ENCODE peak calls at places on chromosomes 13 and 19, in six cellular contexts. T, N, I, Y, P and J are unnamed samples.

GRCh38 chr19:47044946-47045866 is 3.2 kb downstream of the TMEM160 start:
- DNase-seq in T (no peak), N (no peak), I (no peak), Y (no peak), P (no peak), J (no peak)

GRCh38 chr19:1875646-1876493 is 9.4 kb downstream of the ABHD17A start:
- DNase-seq in T (peak), N (peak), I (peak), Y (peak), P (peak), J (peak)

GRCh38 chr19:42422576-42423461 is 4.4 kb downstream of the LIPE start:
- DNase-seq in T (no peak), N (no peak), I (no peak), Y (no peak), P (peak), J (no peak)

GRCh38 chr13:33910267-33910666 is 92.3 kb downstream of the RFC3 start:
- DNase-seq in T (no peak), N (no peak), I (no peak), Y (no peak), P (no peak), J (no peak)

GRCh38 chr13:99315186-99315585 is 8.0 kb upstream of the GPR183 start:
- DNase-seq in T (no peak), N (no peak), I (no peak), Y (no peak), P (no peak), J (no peak)

GRCh38 chr13:52348081-52348480 is 57.9 kb downstream of the THSD1 start:
- DNase-seq in T (peak), N (no peak), I (no peak), Y (no peak), P (no peak), J (no peak)

GRCh38 chr19:14530005-14530348 is 583 bp downstream of the TECR start:
- DNase-seq in T (no peak), N (no peak), I (no peak), Y (no peak), P (no peak), J (peak)

GRCh38 chr13:28582225-28582891 is 76.6 kb upstream of the POMP start:
- DNase-seq in T (no peak), N (no peak), I (no peak), Y (no peak), P (no peak), J (no peak)

GRCh38 chr13:63435668-63436275 is 2020.1 kb upstream of the PCDH20 start:
- DNase-seq in T (peak), N (peak), I (no peak), Y (no peak), P (no peak), J (no peak)

GRCh38 chr19:51637362-51637978 is 7.3 kb upstream of the SIGLEC5 start:
- DNase-seq in T (peak), N (peak), I (no peak), Y (no peak), P (no peak), J (no peak)

GRCh38 chr19:35901854-35902661 is at the start of gene HCST:
- DNase-seq in T (peak), N (peak), I (no peak), Y (no peak), P (no peak), J (peak)

GRCh38 chr19:11375143-11375948 is 880 bp downstream of the SWSAP1 start:
- DNase-seq in T (no peak), N (peak), I (peak), Y (peak), P (peak), J (peak)

GRCh38 chr19:12783226-12783848 is 7.9 kb upstream of the JUNB start:
- DNase-seq in T (no peak), N (no peak), I (peak), Y (no peak), P (peak), J (no peak)

GRCh38 chr19:56096665-56097064 is 24.4 kb downstream of the ZNF787 start:
- DNase-seq in T (no peak), N (no peak), I (no peak), Y (no peak), P (no peak), J (no peak)

GRCh38 chr19:17306285-17306714 is 628 bp downstream of the MRPL34 start:
- DNase-seq in T (no peak), N (peak), I (no peak), Y (no peak), P (no peak), J (no peak)

GRCh38 chr19:54882758-54883157 is 8.7 kb downstream of the FCAR start:
- DNase-seq in T (no peak), N (peak), I (no peak), Y (no peak), P (no peak), J (no peak)

GRCh38 chr13:39656325-39656677 is 839 bp downstream of the COG6 start:
- DNase-seq in T (peak), N (no peak), I (no peak), Y (no peak), P (no peak), J (no peak)

GRCh38 chr19:46990998-46991676 is 28.5 kb upstream of the NPAS1 start:
- DNase-seq in T (peak), N (peak), I (peak), Y (peak), P (peak), J (no peak)